ENCODE peak calls at places on chromosome 20, in eight cellular contexts. P is A549, K is endothelial cell of umbilical vein, M is HCT116, U is WTC11, T is SK-N-SH, B is H1, L is K562. G is an unnamed sample.

GRCh38 chr20:39853664-39854063 is 835.4 kb downstream of the MAFB start:
- DNase-seq in P (no peak), K (no peak), M (no peak), U (peak), T (no peak), B (peak), L (no peak), G (peak)

GRCh38 chr20:16405254-16405653 is 168.0 kb downstream of the KIF16B start:
- DNase-seq in P (no peak), K (no peak), M (no peak), U (no peak), T (no peak), B (no peak), L (no peak), G (no peak)

GRCh38 chr20:25314497-25315417 is 66.9 kb downstream of the PYGB start:
- DNase-seq in P (no peak), K (no peak), M (no peak), U (peak), T (no peak), B (no peak), L (no peak), G (no peak)

GRCh38 chr20:23132930-23133559 is 46.9 kb upstream of the CD93 start:
- DNase-seq in P (no peak), K (peak), M (no peak), U (no peak), T (no peak), B (no peak), L (peak), G (no peak)

GRCh38 chr20:14957416-14957815 is 620.0 kb upstream of the FLRT3 start:
- DNase-seq in P (no peak), K (no peak), M (no peak), U (no peak), T (no peak), B (no peak), L (no peak), G (no peak)

GRCh38 chr20:20463933-20464374 is 96.0 kb downstream of the INSM1 start:
- DNase-seq in P (no peak), K (no peak), M (no peak), U (peak), T (no peak), B (no peak), L (no peak), G (peak)

GRCh38 chr20:44843863-44844262 is 33.5 kb upstream of the RIMS4 start:
- DNase-seq in P (no peak), K (no peak), M (no peak), U (no peak), T (no peak), B (peak), L (no peak), G (no peak)

GRCh38 chr20:4997207-4997606 is 4.1 kb downstream of the SLC23A2 start:
- DNase-seq in P (no peak), K (no peak), M (no peak), U (no peak), T (no peak), B (no peak), L (no peak), G (no peak)

GRCh38 chr20:44959082-44959895 is 908 bp downstream of the TOMM34 start:
- DNase-seq in P (peak), K (peak), M (no peak), U (no peak), T (peak), B (no peak), L (peak), G (no peak)

GRCh38 chr20:53434662-53435061 is 159.0 kb downstream of the ZNF217 start:
- DNase-seq in P (no peak), K (no peak), M (no peak), U (no peak), T (no peak), B (no peak), L (no peak), G (no peak)

GRCh38 chr20:38109025-38109541 is 56.0 kb downstream of the TGM2 start:
- DNase-seq in P (no peak), K (no peak), M (no peak), U (no peak), T (peak), B (no peak), L (no peak), G (no peak)

GRCh38 chr20:15637971-15638754 is 935.1 kb downstream of the KIF16B start:
- DNase-seq in P (no peak), K (peak), M (no peak), U (peak), T (no peak), B (no peak), L (no peak), G (no peak)

GRCh38 chr20:60349418-60349817 is 391.2 kb downstream of the CDH26 start:
- DNase-seq in P (no peak), K (no peak), M (no peak), U (no peak), T (no peak), B (no peak), L (no peak), G (no peak)

GRCh38 chr20:29427201-29428060 is 1830.0 kb upstream of the DEFB115 start:
- DNase-seq in P (peak), K (no peak), M (no peak), U (no peak), T (peak), B (no peak), L (no peak), G (no peak)

GRCh38 chr20:9256359-9256758 is 187.5 kb downstream of the PLCB4 start:
- DNase-seq in P (no peak), K (no peak), M (no peak), U (no peak), T (no peak), B (no peak), L (no peak), G (no peak)

GRCh38 chr20:51700809-51701285 is 67.3 kb downstream of the ATP9A start:
- DNase-seq in P (peak), K (peak), M (peak), U (peak), T (peak), B (no peak), L (peak), G (no peak)
- TF ChIP-seq MAX in P (peak), K (no peak), M (no peak), U (no peak), T (no peak), B (no peak), L (no peak), G (no peak)

DNA sequence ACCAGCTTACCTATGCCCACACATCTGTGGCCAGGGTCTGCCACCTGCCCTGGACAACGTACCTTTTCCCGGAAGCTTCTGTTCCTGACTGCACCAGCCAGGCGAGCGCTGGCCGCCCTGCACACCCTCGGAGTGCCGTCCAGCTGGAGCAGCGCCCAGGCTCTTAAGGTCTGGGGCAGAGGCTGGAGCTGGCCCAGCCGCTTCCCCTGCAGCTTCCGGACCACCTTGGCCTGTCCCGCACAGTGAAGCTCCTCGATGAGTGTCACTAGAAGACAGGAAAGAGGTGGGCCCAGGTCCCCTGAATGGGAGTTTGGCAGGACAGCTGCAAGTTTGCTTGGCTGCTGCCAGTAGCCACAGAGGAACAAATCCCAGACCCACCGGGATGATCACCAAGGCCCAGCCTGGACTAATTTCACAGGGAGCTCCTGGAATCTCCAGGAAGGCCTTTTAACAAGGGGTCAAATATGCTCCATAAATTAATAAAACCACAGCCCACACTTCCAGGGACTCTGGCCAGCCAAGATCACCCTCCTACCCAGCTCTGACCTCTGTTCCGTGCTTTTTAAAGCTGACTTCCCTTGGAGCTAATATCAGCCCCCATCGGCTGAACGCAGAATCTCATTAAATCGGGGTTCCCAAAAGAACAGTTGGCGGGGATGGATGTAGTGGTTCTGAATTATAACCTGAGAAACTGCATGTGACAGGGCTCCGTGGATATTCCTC is 82.3 kb downstream of the PTPN1 start:
- DNase-seq in P (no peak), K (peak), M (no peak), U (no peak), T (no peak), B (no peak), L (no peak), G (no peak)
- TF ChIP-seq MAX in P (no peak), K (no peak), M (no peak), U (no peak), T (no peak), B (no peak), L (no peak), G (no peak)

DNA sequence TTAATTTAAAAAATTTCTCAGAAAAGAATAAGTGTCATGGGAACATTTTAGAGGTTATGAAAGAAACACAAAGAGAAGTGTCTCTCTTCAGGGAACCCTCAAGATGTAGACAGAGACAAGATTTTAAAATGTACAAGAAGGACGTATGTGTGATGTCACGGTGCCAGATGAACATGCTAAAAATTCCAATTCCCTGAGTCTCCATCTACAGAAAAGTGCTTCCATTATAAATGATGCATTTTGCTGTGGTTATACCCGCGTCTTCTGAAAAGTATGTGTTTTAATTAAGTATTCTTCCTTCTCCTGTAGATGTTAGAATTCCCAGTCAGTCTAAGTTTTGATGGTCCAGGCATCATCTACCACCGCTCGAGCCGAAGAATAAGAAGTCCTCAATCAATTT is 489.1 kb downstream of the PREX1 start:
- DNase-seq in P (no peak), K (no peak), M (no peak), U (no peak), T (no peak), B (no peak), L (no peak), G (no peak)
- TF ChIP-seq MAX in P (no peak), K (no peak), M (no peak), U (no peak), T (no peak), B (no peak), L (no peak), G (no peak)

GRCh38 chr20:57791178-57791945 is 81.5 kb upstream of the PMEPA1 start:
- DNase-seq in P (no peak), K (no peak), M (no peak), U (no peak), T (no peak), B (no peak), L (no peak), G (no peak)

GRCh38 chr20:57793421-57793820 is 83.6 kb upstream of the PMEPA1 start:
- DNase-seq in P (no peak), K (no peak), M (no peak), U (no peak), T (no peak), B (no peak), L (no peak), G (no peak)

GRCh38 chr20:57792386-57793095 is 82.7 kb upstream of the PMEPA1 start:
- DNase-seq in P (no peak), K (no peak), M (no peak), U (no peak), T (no peak), B (no peak), L (no peak), G (no peak)

GRCh38 chr20:57790176-57790575 is 80.4 kb upstream of the PMEPA1 start:
- DNase-seq in P (no peak), K (no peak), M (no peak), U (no peak), T (no peak), B (no peak), L (no peak), G (no peak)

GRCh38 chr20:57791946-57792328 is 82.1 kb upstream of the PMEPA1 start:
- DNase-seq in P (no peak), K (no peak), M (no peak), U (no peak), T (no peak), B (no peak), L (no peak), G (no peak)
- TF ChIP-seq MAX in P (no peak), K (no peak), M (no peak), U (no peak), T (no peak), B (no peak), L (no peak), G (no peak)

GRCh38 chr20:845226-845868 is 11.8 kb downstream of the FAM110A start:
- DNase-seq in P (no peak), K (no peak), M (no peak), U (peak), T (no peak), B (peak), L (no peak), G (no peak)
- TF ChIP-seq MAX in P (no peak), K (no peak), M (no peak), U (no peak), T (no peak), B (no peak), L (no peak), G (no peak)